ENCODE peak calls at places on chromosomes 4 and X, in six cellular contexts. One of them, this sample, is unnamed. For H3K9me3 and H3K27me3, the result is how much of the 10 kb centered on the place peaks cover.

GRCh38 chr4:58166496-58166895 is 1056.3 kb upstream of the IGFBP7 start:
- DNase-seq in tibial artery: no peak
- DNase-seq in endothelial cell of umbilical vein: no peak
- DNase-seq in AG04450: no peak
- DNase-seq in upper lobe of right lung: no peak
- DNase-seq in ascending aorta: no peak
- DNase-seq in this sample: no peak

GRCh38 chrX:20412871-20413486 is 146.3 kb upstream of the RPS6KA3 start:
- DNase-seq in endothelial cell of umbilical vein: no peak
- DNase-seq in ascending aorta: no peak
- DNase-seq in AG04450: no peak
- DNase-seq in tibial artery: no peak
- DNase-seq in upper lobe of right lung: no peak
- DNase-seq in this sample: no peak

GRCh38 chrX:36957425-36958328 is 50.5 kb upstream of the FAM47C start:
- DNase-seq in AG04450: no peak
- DNase-seq in tibial artery: no peak
- DNase-seq in endothelial cell of umbilical vein: peak
- DNase-seq in upper lobe of right lung: peak
- DNase-seq in ascending aorta: no peak
- DNase-seq in this sample: no peak

GRCh38 chr4:105619193-105619931 is 66.9 kb downstream of the ARHGEF38 start:
- DNase-seq in endothelial cell of umbilical vein: peak
- DNase-seq in tibial artery: peak
- DNase-seq in AG04450: no peak
- DNase-seq in upper lobe of right lung: peak
- DNase-seq in ascending aorta: no peak
- DNase-seq in this sample: no peak

GRCh38 chr4:8649631-8650261 is 57.2 kb downstream of the CPZ start:
- DNase-seq in endothelial cell of umbilical vein: no peak
- DNase-seq in ascending aorta: no peak
- DNase-seq in upper lobe of right lung: peak
- DNase-seq in tibial artery: no peak
- DNase-seq in AG04450: no peak
- DNase-seq in this sample: no peak

GRCh38 chrX:73577368-73577767 is 14.4 kb downstream of the CHIC1 start:
- DNase-seq in upper lobe of right lung: no peak
- DNase-seq in tibial artery: no peak
- DNase-seq in endothelial cell of umbilical vein: peak
- DNase-seq in ascending aorta: no peak
- DNase-seq in AG04450: peak
- DNase-seq in this sample: peak

GRCh38 chr4:86300516-86300915 is 59.3 kb downstream of the MAPK10 start:
- DNase-seq in upper lobe of right lung: no peak
- DNase-seq in endothelial cell of umbilical vein: no peak
- DNase-seq in ascending aorta: no peak
- DNase-seq in AG04450: no peak
- DNase-seq in tibial artery: no peak
- DNase-seq in this sample: no peak

GRCh38 chr4:8741513-8742226 is 130.0 kb downstream of the HMX1 start:
- DNase-seq in endothelial cell of umbilical vein: no peak
- DNase-seq in tibial artery: no peak
- DNase-seq in AG04450: no peak
- DNase-seq in upper lobe of right lung: peak
- DNase-seq in ascending aorta: no peak
- DNase-seq in this sample: no peak

GRCh38 chr4:28167411-28167810 is 1306.8 kb downstream of the STIM2 start:
- DNase-seq in tibial artery: no peak
- DNase-seq in ascending aorta: no peak
- DNase-seq in endothelial cell of umbilical vein: no peak
- DNase-seq in AG04450: no peak
- DNase-seq in upper lobe of right lung: no peak
- DNase-seq in this sample: no peak

GRCh38 chr4:4254666-4255065 is 6.6 kb upstream of the TMEM128 start:
- DNase-seq in AG04450: no peak
- DNase-seq in tibial artery: no peak
- DNase-seq in ascending aorta: no peak
- DNase-seq in upper lobe of right lung: no peak
- DNase-seq in endothelial cell of umbilical vein: no peak
- DNase-seq in this sample: no peak

GRCh38 chr4:18882468-18882867 is 860.9 kb upstream of the LCORL start:
- DNase-seq in ascending aorta: no peak
- DNase-seq in tibial artery: no peak
- DNase-seq in AG04450: peak
- DNase-seq in endothelial cell of umbilical vein: peak
- DNase-seq in upper lobe of right lung: no peak
- DNase-seq in this sample: peak

GRCh38 chr4:129738175-129738574 is 642.2 kb downstream of the C4orf33 start:
- DNase-seq in endothelial cell of umbilical vein: no peak
- DNase-seq in upper lobe of right lung: no peak
- DNase-seq in AG04450: no peak
- DNase-seq in tibial artery: no peak
- DNase-seq in ascending aorta: no peak
- DNase-seq in this sample: no peak

GRCh38 chr4:140790765-140791164 is 34.6 kb upstream of the TBC1D9 start:
- DNase-seq in AG04450: no peak
- DNase-seq in ascending aorta: no peak
- DNase-seq in endothelial cell of umbilical vein: no peak
- DNase-seq in tibial artery: peak
- DNase-seq in upper lobe of right lung: peak
- DNase-seq in this sample: no peak

GRCh38 chr4:87423313-87424031 is 1.1 kb downstream of the NUDT9 start:
- DNase-seq in endothelial cell of umbilical vein: peak
- DNase-seq in AG04450: no peak
- DNase-seq in tibial artery: no peak
- DNase-seq in upper lobe of right lung: no peak
- DNase-seq in ascending aorta: no peak
- DNase-seq in this sample: no peak

GRCh38 chr4:152278505-152279301 is 257.2 kb downstream of the FBXW7 start:
- DNase-seq in tibial artery: no peak
- DNase-seq in ascending aorta: no peak
- DNase-seq in AG04450: no peak
- DNase-seq in upper lobe of right lung: no peak
- DNase-seq in endothelial cell of umbilical vein: no peak
- DNase-seq in this sample: peak

GRCh38 chrX:93404121-93404520 is 269.3 kb downstream of the NAP1L3 start:
- DNase-seq in upper lobe of right lung: no peak
- DNase-seq in endothelial cell of umbilical vein: no peak
- DNase-seq in ascending aorta: no peak
- DNase-seq in AG04450: no peak
- DNase-seq in tibial artery: no peak
- DNase-seq in this sample: no peak

GRCh38 chrX:138026211-138026610 is 460.3 kb downstream of the ZIC3 start:
- DNase-seq in tibial artery: no peak
- DNase-seq in endothelial cell of umbilical vein: no peak
- DNase-seq in ascending aorta: no peak
- DNase-seq in AG04450: no peak
- DNase-seq in upper lobe of right lung: no peak
- DNase-seq in this sample: peak

GRCh38 chr4:128524311-128524710 is 236.7 kb upstream of the PGRMC2 start:
- DNase-seq in AG04450: no peak
- DNase-seq in ascending aorta: peak
- DNase-seq in upper lobe of right lung: peak
- DNase-seq in endothelial cell of umbilical vein: peak
- DNase-seq in tibial artery: peak
- DNase-seq in this sample: no peak

GRCh38 chr4:174669278-174669677 is 147.0 kb upstream of the HPGD start:
- DNase-seq in tibial artery: no peak
- DNase-seq in AG04450: peak
- DNase-seq in endothelial cell of umbilical vein: no peak
- DNase-seq in ascending aorta: no peak
- DNase-seq in upper lobe of right lung: no peak
- DNase-seq in this sample: no peak

GRCh38 chr4:17309567-17310268 is 202.2 kb downstream of the QDPR start:
- DNase-seq in ascending aorta: no peak
- DNase-seq in AG04450: no peak
- DNase-seq in endothelial cell of umbilical vein: peak
- DNase-seq in upper lobe of right lung: no peak
- DNase-seq in tibial artery: no peak
- DNase-seq in this sample: no peak

GRCh38 chr4:109912706-109913621 is at the start of gene EGF:
- DNase-seq in upper lobe of right lung: no peak
- DNase-seq in AG04450: no peak
- DNase-seq in tibial artery: no peak
- DNase-seq in endothelial cell of umbilical vein: no peak
- DNase-seq in ascending aorta: no peak
- DNase-seq in this sample: peak

GRCh38 chr4:99652596-99653436 is 4.8 kb downstream of the C4orf54 start:
- DNase-seq in ascending aorta: no peak
- DNase-seq in tibial artery: no peak
- DNase-seq in endothelial cell of umbilical vein: no peak
- DNase-seq in upper lobe of right lung: no peak
- DNase-seq in AG04450: no peak
- DNase-seq in this sample: no peak

GRCh38 chr4:73451404-73451803 is 15.4 kb downstream of the AFP start:
- DNase-seq in endothelial cell of umbilical vein: no peak
- DNase-seq in AG04450: no peak
- DNase-seq in upper lobe of right lung: no peak
- DNase-seq in tibial artery: no peak
- DNase-seq in ascending aorta: no peak
- DNase-seq in this sample: no peak

GRCh38 chr4:174317531-174317930 is 33.8 kb downstream of the CEP44 start:
- DNase-seq in tibial artery: no peak
- DNase-seq in AG04450: no peak
- DNase-seq in ascending aorta: no peak
- DNase-seq in endothelial cell of umbilical vein: peak
- DNase-seq in upper lobe of right lung: no peak
- DNase-seq in this sample: no peak

GRCh38 chrX:101659601-101660063 is at the start of gene ARMCX2:
- DNase-seq in tibial artery: peak
- DNase-seq in ascending aorta: no peak
- DNase-seq in endothelial cell of umbilical vein: peak
- DNase-seq in upper lobe of right lung: peak
- DNase-seq in AG04450: peak
- DNase-seq in this sample: no peak

GRCh38 chr4:152686452-152687013 is 6.7 kb upstream of the TMEM154 start:
- DNase-seq in endothelial cell of umbilical vein: no peak
- DNase-seq in upper lobe of right lung: no peak
- DNase-seq in ascending aorta: no peak
- DNase-seq in tibial artery: no peak
- DNase-seq in AG04450: no peak
- DNase-seq in this sample: no peak

GRCh38 chr4:149987330-149987751 is 90.9 kb upstream of the DCLK2 start:
- DNase-seq in endothelial cell of umbilical vein: peak
- DNase-seq in ascending aorta: no peak
- DNase-seq in tibial artery: no peak
- DNase-seq in upper lobe of right lung: no peak
- DNase-seq in AG04450: no peak
- DNase-seq in this sample: no peak

GRCh38 chr4:149983931-149984330 is 94.3 kb upstream of the DCLK2 start:
- DNase-seq in upper lobe of right lung: no peak
- DNase-seq in endothelial cell of umbilical vein: no peak
- DNase-seq in ascending aorta: no peak
- DNase-seq in tibial artery: no peak
- DNase-seq in AG04450: no peak
- DNase-seq in this sample: no peak

GRCh38 chr4:149987777-149988410 is 90.4 kb upstream of the DCLK2 start:
- DNase-seq in ascending aorta: no peak
- DNase-seq in tibial artery: no peak
- DNase-seq in endothelial cell of umbilical vein: no peak
- DNase-seq in AG04450: no peak
- DNase-seq in upper lobe of right lung: no peak
- DNase-seq in this sample: no peak

GRCh38 chr4:149985981-149986380 is 92.3 kb upstream of the DCLK2 start:
- DNase-seq in upper lobe of right lung: no peak
- DNase-seq in ascending aorta: no peak
- DNase-seq in endothelial cell of umbilical vein: no peak
- DNase-seq in AG04450: no peak
- DNase-seq in tibial artery: no peak
- DNase-seq in this sample: no peak

GRCh38 chr4:149986916-149987315 is 91.3 kb upstream of the DCLK2 start:
- DNase-seq in AG04450: no peak
- DNase-seq in tibial artery: no peak
- DNase-seq in ascending aorta: no peak
- DNase-seq in endothelial cell of umbilical vein: no peak
- DNase-seq in upper lobe of right lung: no peak
- DNase-seq in this sample: no peak
- H3K4me3 ChIP-seq in AG04450: no peak
- H3K4me3 ChIP-seq in tibial artery: no peak
- H3K4me3 ChIP-seq in ascending aorta: no peak
- H3K4me3 ChIP-seq in endothelial cell of umbilical vein: no peak
- H3K4me3 ChIP-seq in upper lobe of right lung: no peak
- H3K4me3 ChIP-seq in this sample: no peak

GRCh38 chr4:167955006-167955405 is 137.3 kb upstream of the ANXA10 start:
- DNase-seq in endothelial cell of umbilical vein: no peak
- DNase-seq in tibial artery: no peak
- DNase-seq in upper lobe of right lung: no peak
- DNase-seq in ascending aorta: no peak
- DNase-seq in AG04450: no peak
- DNase-seq in this sample: no peak
- H3K9me3 ChIP-seq in endothelial cell of umbilical vein: under half
- H3K9me3 ChIP-seq in tibial artery: under half
- H3K9me3 ChIP-seq in upper lobe of right lung: under half
- H3K9me3 ChIP-seq in ascending aorta: under half
- H3K9me3 ChIP-seq in AG04450: under half
- H3K9me3 ChIP-seq in this sample: under half

DNA sequence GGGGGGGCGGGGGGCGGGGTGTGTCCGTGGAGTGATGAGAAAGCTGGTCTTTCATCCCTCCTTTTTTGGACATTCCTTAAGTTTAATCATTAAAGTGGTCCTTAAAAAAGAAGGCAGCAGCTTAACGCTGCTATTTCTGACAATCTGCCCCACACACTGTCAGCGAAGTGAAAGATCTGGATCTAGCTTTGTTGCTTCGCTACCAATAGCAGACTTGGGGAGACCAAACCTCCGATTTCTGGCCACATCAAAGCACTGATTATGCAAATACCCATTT is 5.9 kb downstream of the NEUROG2 start:
- DNase-seq in tibial artery: no peak
- DNase-seq in endothelial cell of umbilical vein: no peak
- DNase-seq in upper lobe of right lung: no peak
- DNase-seq in ascending aorta: no peak
- DNase-seq in AG04450: no peak
- DNase-seq in this sample: no peak
- H3K27me3 ChIP-seq in tibial artery: under half
- H3K27me3 ChIP-seq in endothelial cell of umbilical vein: half or more
- H3K27me3 ChIP-seq in upper lobe of right lung: half or more
- H3K27me3 ChIP-seq in ascending aorta: under half
- H3K27me3 ChIP-seq in AG04450: half or more
- H3K27me3 ChIP-seq in this sample: under half

GRCh38 chr4:69522554-69522953 is 26.8 kb upstream of the UGT2B4 start:
- DNase-seq in tibial artery: no peak
- DNase-seq in ascending aorta: no peak
- DNase-seq in endothelial cell of umbilical vein: no peak
- DNase-seq in upper lobe of right lung: no peak
- DNase-seq in AG04450: no peak
- DNase-seq in this sample: peak

GRCh38 chr4:69517674-69518073 is 22.0 kb upstream of the UGT2B4 start:
- DNase-seq in AG04450: no peak
- DNase-seq in endothelial cell of umbilical vein: no peak
- DNase-seq in upper lobe of right lung: no peak
- DNase-seq in tibial artery: no peak
- DNase-seq in ascending aorta: no peak
- DNase-seq in this sample: no peak

GRCh38 chr4:69523385-69524132 is 27.9 kb upstream of the UGT2B4 start:
- DNase-seq in endothelial cell of umbilical vein: no peak
- DNase-seq in AG04450: no peak
- DNase-seq in ascending aorta: no peak
- DNase-seq in upper lobe of right lung: no peak
- DNase-seq in tibial artery: no peak
- DNase-seq in this sample: peak

GRCh38 chr4:69518543-69519198 is 23.0 kb upstream of the UGT2B4 start:
- DNase-seq in endothelial cell of umbilical vein: no peak
- DNase-seq in tibial artery: no peak
- DNase-seq in ascending aorta: no peak
- DNase-seq in upper lobe of right lung: no peak
- DNase-seq in AG04450: no peak
- DNase-seq in this sample: no peak

GRCh38 chr4:69518102-69518501 is 22.4 kb upstream of the UGT2B4 start:
- DNase-seq in tibial artery: no peak
- DNase-seq in ascending aorta: no peak
- DNase-seq in upper lobe of right lung: no peak
- DNase-seq in endothelial cell of umbilical vein: no peak
- DNase-seq in AG04450: no peak
- DNase-seq in this sample: no peak
- H3K4me3 ChIP-seq in tibial artery: no peak
- H3K4me3 ChIP-seq in ascending aorta: no peak
- H3K4me3 ChIP-seq in upper lobe of right lung: no peak
- H3K4me3 ChIP-seq in endothelial cell of umbilical vein: no peak
- H3K4me3 ChIP-seq in AG04450: no peak
- H3K4me3 ChIP-seq in this sample: no peak